ENCODE peak calls at places on chromosomes 13 and 19, in ten cellular contexts. L is foreskin fibroblast, D is Calu3, S is cardiac muscle cell, E is AG10803, A is colonic mucosa, N is heart right ventricle, U is lower lobe of right lung, H is WTC11, Z is left lung. C is an unnamed sample.

GRCh38 chr13:113305208-113305607 is 8.2 kb downstream of the LAMP1 start:
- DNase-seq in L (peak), D (no peak), S (no peak), E (peak), A (no peak), N (no peak), U (no peak), H (no peak), Z (no peak), C (no peak)

GRCh38 chr13:97935071-97935470 is 18.4 kb upstream of the IPO5 start:
- DNase-seq in L (no peak), D (no peak), S (no peak), E (no peak), A (no peak), N (no peak), U (no peak), H (no peak), Z (no peak), C (no peak)

GRCh38 chr13:65631078-65631477 is 1599.1 kb downstream of the PCDH9 start:
- DNase-seq in L (peak), D (no peak), S (no peak), E (no peak), A (no peak), N (no peak), U (no peak), H (no peak), Z (no peak), C (no peak)

GRCh38 chr13:92175330-92175729 is 776.9 kb downstream of the GPC5 start:
- DNase-seq in L (peak), D (no peak), S (peak), E (peak), A (peak), N (no peak), U (no peak), H (peak), Z (no peak), C (no peak)

GRCh38 chr19:48539503-48540096 is 12.4 kb upstream of the SULT2B1 start:
- DNase-seq in L (peak), D (no peak), S (peak), E (peak), A (peak), N (no peak), U (no peak), H (no peak), Z (no peak), C (no peak)

GRCh38 chr13:94233401-94233800 is 246.1 kb downstream of the DCT start:
- DNase-seq in L (peak), D (no peak), S (no peak), E (peak), A (no peak), N (no peak), U (no peak), H (no peak), Z (no peak), C (no peak)

GRCh38 chr13:31835932-31836331 is 96.6 kb downstream of the RXFP2 start:
- DNase-seq in L (peak), D (no peak), S (no peak), E (peak), A (no peak), N (no peak), U (no peak), H (no peak), Z (no peak), C (no peak)

GRCh38 chr13:108363651-108364050 is 94.1 kb downstream of the TNFSF13B start:
- DNase-seq in L (no peak), D (no peak), S (no peak), E (no peak), A (no peak), N (no peak), U (no peak), H (no peak), Z (no peak), C (no peak)

GRCh38 chr13:27635256-27635655 is 13.6 kb downstream of the POLR1D start:
- DNase-seq in L (no peak), D (no peak), S (no peak), E (no peak), A (no peak), N (no peak), U (no peak), H (no peak), Z (no peak), C (no peak)

GRCh38 chr19:17405250-17406038 is at the start of gene BST2:
- DNase-seq in L (no peak), D (no peak), S (peak), E (peak), A (peak), N (peak), U (peak), H (no peak), Z (peak), C (peak)

GRCh38 chr19:42268704-42269517 is at the start of gene CIC:
- DNase-seq in L (peak), D (peak), S (peak), E (peak), A (peak), N (peak), U (peak), H (peak), Z (peak), C (peak)
- TF ChIP-seq CTCF in L (no peak), D (no peak), S (no peak), E (no peak), A (no peak), N (no peak), U (no peak), H (no peak), Z (no peak), C (no peak)

GRCh38 chr19:1767464-1767933 is 14.2 kb downstream of the ONECUT3 start:
- DNase-seq in L (peak), D (no peak), S (peak), E (peak), A (peak), N (peak), U (no peak), H (peak), Z (no peak), C (peak)
- TF ChIP-seq CTCF in L (peak), D (peak), S (peak), E (peak), A (peak), N (peak), U (peak), H (peak), Z (peak), C (peak)

DNA sequence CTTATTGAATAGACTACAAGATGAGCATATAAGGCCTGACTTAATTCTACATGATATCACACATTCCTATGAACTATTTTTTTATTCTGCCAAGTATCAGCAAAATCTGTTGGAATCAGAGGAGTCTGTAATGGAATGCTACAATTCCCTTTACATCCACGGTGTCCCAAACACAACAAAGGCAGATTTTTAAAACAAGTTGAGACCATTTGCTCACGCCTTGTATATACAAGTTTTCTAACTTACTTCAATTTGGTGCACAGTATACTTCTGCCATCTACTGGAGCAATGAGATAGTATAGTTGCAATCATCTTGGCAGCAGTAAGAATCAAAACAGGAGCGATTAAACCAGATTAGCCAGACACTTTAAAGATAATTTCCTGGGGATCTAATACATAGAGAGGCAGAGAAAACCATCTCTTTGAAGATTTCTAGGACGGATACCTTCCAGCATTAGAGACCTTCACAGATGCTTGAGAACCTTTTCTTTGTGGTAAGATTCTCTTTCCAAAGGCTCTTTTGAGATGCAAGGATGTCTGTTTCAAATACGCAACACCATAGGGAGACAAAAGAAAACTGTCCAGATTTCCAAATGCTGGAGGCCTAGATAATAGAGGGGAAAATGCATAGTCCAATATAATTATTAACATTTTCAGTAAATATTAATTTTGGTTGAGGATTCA is 302.0 kb upstream of the MIR17HG start:
- DNase-seq in L (no peak), D (no peak), S (peak), E (no peak), A (no peak), N (no peak), U (no peak), H (no peak), Z (no peak), C (no peak)
- TF ChIP-seq CTCF in L (no peak), D (no peak), S (peak), E (no peak), A (no peak), N (peak), U (no peak), H (no peak), Z (no peak), C (no peak)

DNA sequence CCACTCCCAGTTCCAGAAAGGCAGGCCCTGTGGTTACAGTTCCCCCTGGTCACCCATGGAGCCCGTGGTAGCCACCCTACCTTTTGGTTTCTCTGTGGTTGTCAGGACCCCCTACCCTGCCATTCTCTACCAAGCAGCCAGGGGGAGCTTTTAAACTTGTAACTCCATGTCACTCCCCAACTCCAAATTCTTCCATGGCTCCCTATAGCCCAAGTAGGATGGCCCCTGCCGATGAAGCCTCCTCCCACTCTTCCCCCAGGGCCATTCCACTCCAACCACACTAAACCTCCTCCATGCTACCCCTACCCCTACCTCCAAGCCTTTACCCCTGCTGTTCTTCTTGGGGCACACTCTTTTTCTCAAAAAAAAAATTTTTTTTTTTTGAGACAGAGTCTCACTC is 2.2 kb downstream of the S1PR2 start:
- DNase-seq in L (peak), D (peak), S (peak), E (peak), A (peak), N (no peak), U (no peak), H (peak), Z (no peak), C (no peak)
- TF ChIP-seq CTCF in L (peak), D (peak), S (peak), E (peak), A (peak), N (peak), U (peak), H (peak), Z (peak), C (peak)

DNA sequence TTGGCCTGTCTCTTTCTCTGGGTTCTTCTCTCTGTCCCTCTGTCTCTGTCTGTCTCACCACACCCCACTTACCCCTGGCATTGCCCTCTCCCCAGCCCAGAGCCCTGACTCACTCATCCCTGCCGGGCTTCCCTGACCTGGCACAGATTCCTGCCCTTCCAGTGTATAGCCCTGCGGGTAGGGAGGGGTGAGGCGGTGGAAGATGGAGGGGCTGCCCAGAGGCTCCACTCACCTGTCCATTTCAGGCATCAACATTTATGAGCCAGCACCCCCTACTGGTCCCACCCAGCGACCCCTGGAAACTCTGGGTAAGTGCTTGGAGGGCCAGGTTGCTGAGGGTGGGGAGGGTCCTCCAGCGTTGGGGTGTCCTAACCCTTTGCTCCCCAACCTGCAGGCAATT is 1.0 kb downstream of the NCCRP1 start:
- DNase-seq in L (no peak), D (no peak), S (no peak), E (no peak), A (no peak), N (no peak), U (no peak), H (peak), Z (no peak), C (no peak)
- TF ChIP-seq CTCF in L (no peak), D (no peak), S (no peak), E (no peak), A (no peak), N (no peak), U (no peak), H (no peak), Z (no peak), C (no peak)

GRCh38 chr19:12840091-12841079 is 2.1 kb downstream of the MAST1 start:
- DNase-seq in L (peak), D (peak), S (peak), E (peak), A (peak), N (peak), U (peak), H (peak), Z (peak), C (no peak)

GRCh38 chr19:12836529-12836863 is 1.8 kb upstream of the MAST1 start:
- DNase-seq in L (no peak), D (no peak), S (no peak), E (no peak), A (no peak), N (no peak), U (no peak), H (no peak), Z (no peak), C (no peak)

GRCh38 chr19:12837225-12837624 is 1.1 kb upstream of the MAST1 start:
- DNase-seq in L (no peak), D (no peak), S (no peak), E (no peak), A (no peak), N (no peak), U (no peak), H (no peak), Z (no peak), C (no peak)

GRCh38 chr19:12838893-12839656 is 760 bp downstream of the MAST1 start:
- DNase-seq in L (no peak), D (no peak), S (no peak), E (no peak), A (no peak), N (no peak), U (no peak), H (no peak), Z (no peak), C (no peak)

DNA sequence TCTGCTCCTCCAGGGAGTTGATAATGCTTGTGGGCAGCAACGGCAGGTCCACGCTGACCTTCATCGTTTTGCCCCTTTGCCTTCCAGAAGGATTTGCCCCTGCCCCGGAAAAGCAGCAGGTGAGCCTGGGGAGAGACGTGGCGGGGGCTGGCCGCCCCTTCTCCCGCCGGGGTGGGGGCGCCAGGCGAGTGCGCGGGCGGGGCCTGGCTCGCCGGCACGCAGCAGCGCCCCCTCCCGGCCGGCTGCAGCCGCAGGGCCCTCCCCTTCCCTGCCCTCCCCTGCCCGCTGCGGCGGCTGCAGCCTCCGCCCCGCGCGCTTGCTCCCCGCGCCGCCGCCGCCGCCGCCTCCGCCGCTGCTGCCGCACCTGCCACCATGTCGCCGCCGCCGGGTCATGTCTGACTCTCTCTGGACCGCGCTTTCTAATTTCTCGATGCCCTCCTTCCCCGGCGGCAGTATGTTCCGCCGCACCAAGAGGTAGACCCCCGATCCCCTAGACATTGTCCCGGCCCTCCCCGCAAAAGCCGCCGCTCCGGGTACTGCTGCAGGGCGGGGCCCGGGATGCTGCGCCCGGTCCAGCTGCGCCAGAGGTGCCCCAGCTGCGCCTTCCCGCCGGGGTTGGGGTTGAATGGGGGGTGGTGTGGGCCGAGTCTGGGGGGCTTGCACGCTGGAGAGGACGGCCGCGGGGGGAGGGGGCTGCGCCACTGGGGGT is at the start of gene MAST1:
- DNase-seq in L (peak), D (peak), S (peak), E (no peak), A (peak), N (peak), U (peak), H (peak), Z (no peak), C (peak)
- TF ChIP-seq CTCF in L (no peak), D (peak), S (no peak), E (no peak), A (no peak), N (peak), U (peak), H (peak), Z (peak), C (peak)

GRCh38 chr13:110644892-110645521 is 29.7 kb downstream of the NAXD start:
- DNase-seq in L (peak), D (no peak), S (peak), E (peak), A (peak), N (peak), U (peak), H (peak), Z (peak), C (no peak)
- TF ChIP-seq CTCF in L (peak), D (no peak), S (peak), E (peak), A (peak), N (peak), U (peak), H (peak), Z (peak), C (no peak)

GRCh38 chr19:29714953-29715694 is at the start of gene C19orf12:
- DNase-seq in L (peak), D (peak), S (peak), E (peak), A (peak), N (peak), U (peak), H (peak), Z (peak), C (peak)
- TF ChIP-seq CTCF in L (no peak), D (no peak), S (no peak), E (no peak), A (no peak), N (no peak), U (no peak), H (no peak), Z (no peak), C (no peak)